ENCODE peak calls at places on chromosomes 3 and 15, in nine cellular contexts. X, A, H, Z, Q, V, R, W and P are unnamed samples.
A peak's percentile ranks its signal among the peaks of the same experiment; 100 is the strongest.

GRCh38 chr3:17514597-17514996 is 227.8 kb downstream of the TBC1D5 start:
- DNase-seq in V (no peak), X (no peak), A (no peak), R (no peak), Q (no peak), H (no peak), Z (no peak), W (no peak), P (no peak)

GRCh38 chr3:126356373-126357298 is 572 bp downstream of the KLF15 start:
- DNase-seq in X (peak; percentile 5), W (no peak), H (peak; percentile 69), R (no peak), A (peak; percentile 61), Z (peak; percentile 88), Q (no peak), V (no peak), P (no peak)

GRCh38 chr3:132317229-132317948 is at the start of gene ACP3:
- DNase-seq in V (no peak), W (peak; percentile 91), R (peak; percentile 32), Z (no peak), Q (no peak), H (peak; percentile 70), X (peak; percentile 10), A (peak; percentile 83), P (peak; percentile 7)

GRCh38 chr3:29338981-29339833 is 58.3 kb downstream of the RBMS3 start:
- DNase-seq in A (no peak), Q (no peak), V (no peak), Z (no peak), R (no peak), W (no peak), X (no peak), H (no peak), P (no peak)

GRCh38 chr3:36525115-36525711 is 144.9 kb downstream of the STAC start:
- DNase-seq in A (no peak), W (no peak), Z (no peak), Q (no peak), V (no peak), H (no peak), R (no peak), X (no peak), P (peak; percentile 27)

GRCh38 chr3:115148142-115148790 is 1.2 kb upstream of the ZBTB20 start:
- DNase-seq in V (no peak), R (no peak), Q (no peak), X (no peak), H (no peak), A (no peak), Z (no peak), W (no peak), P (no peak)

GRCh38 chr3:141279074-141279945 is 47.7 kb downstream of the PXYLP1 start:
- DNase-seq in R (no peak), Q (no peak), X (no peak), W (peak; percentile 49), A (no peak), V (no peak), Z (no peak), H (no peak), P (no peak)

GRCh38 chr15:48385431-48385830 is 54.2 kb downstream of the DUT start:
- DNase-seq in A (no peak), H (no peak), X (peak; percentile 93), W (no peak), R (peak; percentile 86), Q (no peak), Z (no peak), V (no peak), P (peak; percentile 97)

GRCh38 chr3:46668116-46668515 is 25.4 kb downstream of the ALS2CL start:
- DNase-seq in R (no peak), Q (no peak), W (no peak), X (no peak), V (peak; percentile 15), A (peak; percentile 7), Z (peak; percentile 39), H (peak; percentile 36), P (no peak)

GRCh38 chr15:92580521-92580920 is 75.1 kb downstream of the FAM174B start:
- DNase-seq in H (no peak), W (no peak), X (no peak), Q (no peak), Z (no peak), A (no peak), V (no peak), R (no peak), P (no peak)

GRCh38 chr3:174986685-174987084 is 127.6 kb downstream of the NAALADL2 start:
- DNase-seq in Q (no peak), R (no peak), X (no peak), Z (no peak), H (no peak), W (no peak), V (no peak), A (no peak), P (peak; percentile 37)

GRCh38 chr3:17747184-17747889 is 4.9 kb upstream of the TBC1D5 start:
- DNase-seq in Q (no peak), R (no peak), H (no peak), W (no peak), X (no peak), V (no peak), A (no peak), Z (no peak), P (no peak)

DNA sequence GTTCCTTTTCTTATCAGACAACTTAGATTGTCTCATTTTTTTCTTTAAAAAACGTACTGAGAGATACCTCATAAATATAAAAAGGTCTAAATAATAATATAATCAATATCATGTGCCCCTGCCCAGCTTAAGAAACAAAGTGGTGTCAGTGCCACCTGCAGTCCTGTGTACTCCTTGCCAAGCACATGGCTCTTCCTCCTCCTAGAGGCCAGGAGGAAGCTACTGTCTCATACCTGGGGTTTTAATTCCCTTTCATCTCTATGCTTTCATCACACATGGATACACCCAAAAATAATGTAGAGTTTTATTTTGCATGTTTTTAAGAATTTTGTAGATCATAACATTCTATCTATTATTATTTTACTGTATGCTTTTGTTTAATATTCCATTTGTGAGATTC is 98.6 kb upstream of the C15orf61 start:
- DNase-seq in R (no peak), H (no peak), Q (no peak), Z (no peak), X (no peak), A (no peak), V (no peak), W (no peak), P (no peak)
- TF ChIP-seq CTCF in R (no peak), H (no peak), Q (no peak), Z (no peak), X (no peak), A (no peak), V (no peak), W (no peak), P (no peak)

GRCh38 chr3:70608434-70608833 is 296.0 kb upstream of the MDFIC2 start:
- DNase-seq in X (no peak), Z (no peak), V (no peak), Q (no peak), R (no peak), A (no peak), W (no peak), H (no peak), P (no peak)

GRCh38 chr3:70615286-70615685 is 302.8 kb upstream of the MDFIC2 start:
- DNase-seq in X (no peak), R (no peak), V (no peak), Q (no peak), W (no peak), H (no peak), A (no peak), Z (no peak), P (no peak)

GRCh38 chr3:70612920-70613319 is 300.5 kb upstream of the MDFIC2 start:
- DNase-seq in A (no peak), V (no peak), X (no peak), Q (no peak), W (no peak), H (no peak), R (no peak), Z (no peak), P (no peak)

GRCh38 chr3:70618151-70618550 is 305.7 kb upstream of the MDFIC2 start:
- DNase-seq in R (no peak), W (no peak), H (no peak), Q (no peak), A (no peak), X (no peak), Z (no peak), V (no peak), P (no peak)

GRCh38 chr3:70614111-70614510 is 301.7 kb upstream of the MDFIC2 start:
- DNase-seq in R (no peak), X (no peak), Z (no peak), V (no peak), Q (no peak), A (no peak), W (no peak), H (no peak), P (no peak)
- TF ChIP-seq CTCF in R (no peak), X (no peak), Z (no peak), V (no peak), Q (no peak), A (no peak), W (no peak), H (no peak), P (no peak)

GRCh38 chr15:57635300-57635944 is 43.7 kb downstream of the MYZAP start:
- DNase-seq in H (no peak), Z (no peak), V (no peak), X (peak; percentile 24), R (no peak), A (peak; percentile 58), W (no peak), Q (no peak), P (no peak)
- TF ChIP-seq CTCF in H (peak; percentile 20), Z (no peak), V (no peak), X (no peak), R (no peak), A (no peak), W (no peak), Q (no peak), P (no peak)

GRCh38 chr15:78265752-78266224 is 1.4 kb downstream of the DNAJA4 start:
- DNase-seq in W (no peak), R (peak; percentile 43), V (no peak), X (peak; percentile 10), Q (no peak), Z (no peak), A (no peak), H (no peak), P (peak; percentile 87)

GRCh38 chr15:78266229-78266628 is 1.9 kb downstream of the DNAJA4 start:
- DNase-seq in V (no peak), H (no peak), X (no peak), A (no peak), Q (no peak), Z (no peak), R (no peak), W (no peak), P (no peak)

GRCh38 chr15:78264304-78265136 is at the start of gene DNAJA4:
- DNase-seq in Z (peak; percentile 66), R (no peak), X (peak; percentile 42), H (peak; percentile 74), Q (peak; percentile 51), A (peak; percentile 49), W (peak; percentile 63), V (no peak), P (no peak)

GRCh38 chr15:78265137-78265460 is 737 bp downstream of the DNAJA4 start:
- DNase-seq in W (no peak), R (no peak), Q (no peak), X (no peak), A (no peak), V (no peak), Z (no peak), H (no peak), P (no peak)

DNA sequence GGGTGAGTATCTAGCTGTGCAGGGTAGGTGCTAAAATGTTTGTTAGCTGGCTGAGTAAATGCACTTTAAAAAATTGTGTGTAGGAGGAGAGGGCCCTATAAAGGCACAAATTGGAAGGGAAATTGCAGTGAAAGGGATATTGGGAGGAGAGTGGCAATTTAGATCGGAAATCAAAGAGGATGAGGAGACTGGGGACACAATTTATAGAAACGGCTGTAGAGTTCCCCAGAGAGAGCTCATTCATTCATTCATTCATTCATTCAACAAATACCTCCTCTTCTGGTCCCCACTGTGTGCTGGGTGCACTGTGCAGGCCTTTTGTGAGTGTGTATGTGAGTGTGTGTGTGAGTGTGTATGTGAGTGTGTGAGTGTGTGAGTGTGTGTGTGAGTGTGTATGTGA is 2.4 kb downstream of the DNAJA4 start:
- DNase-seq in W (no peak), H (no peak), A (no peak), R (no peak), Z (no peak), X (no peak), V (no peak), Q (no peak), P (no peak)
- TF ChIP-seq CTCF in W (no peak), H (no peak), A (no peak), R (no peak), Z (no peak), X (no peak), V (no peak), Q (no peak), P (no peak)